ENCODE peak calls at places on chromosomes 12 and 14, in five cellular contexts. One of them, this sample, is unnamed.

GRCh38 chr12:11795192-11795909 is 145.9 kb downstream of the ETV6 start:
- DNase-seq in heart left ventricle: no peak
- DNase-seq in right atrium auricular region: no peak
- DNase-seq in endothelial cell of umbilical vein: no peak
- DNase-seq in mammary epithelial cell: no peak
- DNase-seq in this sample: no peak

GRCh38 chr12:46107591-46107990 is 117.2 kb upstream of the SCAF11 start:
- DNase-seq in heart left ventricle: no peak
- DNase-seq in right atrium auricular region: no peak
- DNase-seq in endothelial cell of umbilical vein: no peak
- DNase-seq in mammary epithelial cell: peak; percentile 51
- DNase-seq in this sample: no peak

GRCh38 chr12:116202940-116203339 is 74.6 kb downstream of the MED13L start:
- DNase-seq in heart left ventricle: no peak
- DNase-seq in right atrium auricular region: no peak
- DNase-seq in endothelial cell of umbilical vein: no peak
- DNase-seq in mammary epithelial cell: no peak
- DNase-seq in this sample: no peak

GRCh38 chr12:69608114-69608513 is 2.6 kb downstream of the LRRC10 start:
- DNase-seq in heart left ventricle: no peak
- DNase-seq in right atrium auricular region: no peak
- DNase-seq in endothelial cell of umbilical vein: no peak
- DNase-seq in mammary epithelial cell: no peak
- DNase-seq in this sample: no peak

GRCh38 chr12:69916541-69917270 is 91.7 kb downstream of the MYRFL start:
- DNase-seq in heart left ventricle: no peak
- DNase-seq in right atrium auricular region: no peak
- DNase-seq in endothelial cell of umbilical vein: no peak
- DNase-seq in mammary epithelial cell: no peak
- DNase-seq in this sample: no peak

GRCh38 chr14:94041551-94042346 is 15.6 kb downstream of the OTUB2 start:
- DNase-seq in heart left ventricle: peak; percentile 36
- DNase-seq in right atrium auricular region: no peak
- DNase-seq in endothelial cell of umbilical vein: no peak
- DNase-seq in mammary epithelial cell: no peak
- DNase-seq in this sample: no peak

GRCh38 chr12:6532927-6533652 is 1.2 kb upstream of the GAPDH start:
- DNase-seq in heart left ventricle: peak; percentile 73
- DNase-seq in right atrium auricular region: peak; percentile 79
- DNase-seq in endothelial cell of umbilical vein: no peak
- DNase-seq in mammary epithelial cell: peak; percentile 87
- DNase-seq in this sample: peak; percentile 94

GRCh38 chr12:104604070-104604994 is 147.6 kb downstream of the CHST11 start:
- DNase-seq in heart left ventricle: peak; percentile 67
- DNase-seq in right atrium auricular region: peak; percentile 88
- DNase-seq in endothelial cell of umbilical vein: peak; percentile 98
- DNase-seq in mammary epithelial cell: peak; percentile 94
- DNase-seq in this sample: no peak

GRCh38 chr12:106328735-106329134 is 26.2 kb downstream of the TCP11L2 start:
- DNase-seq in heart left ventricle: no peak
- DNase-seq in right atrium auricular region: no peak
- DNase-seq in endothelial cell of umbilical vein: no peak
- DNase-seq in mammary epithelial cell: no peak
- DNase-seq in this sample: no peak

GRCh38 chr12:130764475-130765185 is 48.5 kb upstream of the RIMBP2 start:
- DNase-seq in heart left ventricle: no peak
- DNase-seq in right atrium auricular region: no peak
- DNase-seq in endothelial cell of umbilical vein: peak; percentile 15
- DNase-seq in mammary epithelial cell: peak; percentile 14
- DNase-seq in this sample: no peak

GRCh38 chr12:130139971-130140547 is 22.2 kb upstream of the FZD10 start:
- DNase-seq in heart left ventricle: no peak
- DNase-seq in right atrium auricular region: no peak
- DNase-seq in endothelial cell of umbilical vein: no peak
- DNase-seq in mammary epithelial cell: no peak
- DNase-seq in this sample: no peak

GRCh38 chr12:120640840-120641833 is 711 bp downstream of the CABP1 start:
- DNase-seq in heart left ventricle: peak; percentile 48
- DNase-seq in right atrium auricular region: no peak
- DNase-seq in endothelial cell of umbilical vein: peak; percentile 46
- DNase-seq in mammary epithelial cell: peak; percentile 62
- DNase-seq in this sample: no peak
- H3K27me3 ChIP-seq in heart left ventricle: peaks cover 58% of the 10 kb centered on the region
- H3K27me3 ChIP-seq in right atrium auricular region: no peaks in the 10 kb centered on the region
- H3K27me3 ChIP-seq in endothelial cell of umbilical vein: peaks cover 46% of the 10 kb centered on the region
- H3K27me3 ChIP-seq in mammary epithelial cell: peaks cover 12% of the 10 kb centered on the region
- H3K27me3 ChIP-seq in this sample: peaks cover 28% of the 10 kb centered on the region

DNA sequence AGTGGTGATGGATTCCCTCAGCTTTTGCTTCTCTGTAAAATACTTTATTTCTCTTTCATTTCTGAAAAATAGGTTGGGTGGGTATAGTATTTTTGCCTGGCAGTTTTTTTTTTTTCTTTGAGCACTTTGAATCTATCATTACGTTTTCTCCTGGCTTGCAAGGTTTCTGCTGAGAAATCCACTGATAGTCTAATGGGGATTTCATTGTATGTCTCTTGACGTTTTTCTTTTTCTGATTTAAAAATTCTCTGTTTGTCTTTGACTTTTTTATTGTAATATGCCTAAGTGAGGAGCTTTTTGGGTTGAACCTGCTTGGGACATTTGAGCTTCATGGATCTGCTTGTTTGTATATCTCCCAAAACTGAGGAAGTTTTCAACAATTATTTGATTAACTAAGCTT is 606.0 kb downstream of the KCNH5 start:
- DNase-seq in heart left ventricle: no peak
- DNase-seq in right atrium auricular region: no peak
- DNase-seq in endothelial cell of umbilical vein: no peak
- DNase-seq in mammary epithelial cell: no peak
- DNase-seq in this sample: no peak
- H3K27me3 ChIP-seq in heart left ventricle: no peaks in the 10 kb centered on the region
- H3K27me3 ChIP-seq in right atrium auricular region: no peaks in the 10 kb centered on the region
- H3K27me3 ChIP-seq in endothelial cell of umbilical vein: no peaks in the 10 kb centered on the region
- H3K27me3 ChIP-seq in mammary epithelial cell: no peaks in the 10 kb centered on the region
- H3K27me3 ChIP-seq in this sample: no peaks in the 10 kb centered on the region

GRCh38 chr14:36580856-36581831 is 1.3 kb downstream of the NKX2-8 start:
- DNase-seq in heart left ventricle: no peak
- DNase-seq in right atrium auricular region: no peak
- DNase-seq in endothelial cell of umbilical vein: peak; percentile 22
- DNase-seq in mammary epithelial cell: peak; percentile 80
- DNase-seq in this sample: no peak
- H3K27me3 ChIP-seq in heart left ventricle: peaks cover 100% of the 10 kb centered on the region
- H3K27me3 ChIP-seq in right atrium auricular region: peaks cover 3% of the 10 kb centered on the region
- H3K27me3 ChIP-seq in endothelial cell of umbilical vein: peaks cover 83% of the 10 kb centered on the region
- H3K27me3 ChIP-seq in mammary epithelial cell: peaks cover 24% of the 10 kb centered on the region
- H3K27me3 ChIP-seq in this sample: peaks cover 44% of the 10 kb centered on the region

DNA sequence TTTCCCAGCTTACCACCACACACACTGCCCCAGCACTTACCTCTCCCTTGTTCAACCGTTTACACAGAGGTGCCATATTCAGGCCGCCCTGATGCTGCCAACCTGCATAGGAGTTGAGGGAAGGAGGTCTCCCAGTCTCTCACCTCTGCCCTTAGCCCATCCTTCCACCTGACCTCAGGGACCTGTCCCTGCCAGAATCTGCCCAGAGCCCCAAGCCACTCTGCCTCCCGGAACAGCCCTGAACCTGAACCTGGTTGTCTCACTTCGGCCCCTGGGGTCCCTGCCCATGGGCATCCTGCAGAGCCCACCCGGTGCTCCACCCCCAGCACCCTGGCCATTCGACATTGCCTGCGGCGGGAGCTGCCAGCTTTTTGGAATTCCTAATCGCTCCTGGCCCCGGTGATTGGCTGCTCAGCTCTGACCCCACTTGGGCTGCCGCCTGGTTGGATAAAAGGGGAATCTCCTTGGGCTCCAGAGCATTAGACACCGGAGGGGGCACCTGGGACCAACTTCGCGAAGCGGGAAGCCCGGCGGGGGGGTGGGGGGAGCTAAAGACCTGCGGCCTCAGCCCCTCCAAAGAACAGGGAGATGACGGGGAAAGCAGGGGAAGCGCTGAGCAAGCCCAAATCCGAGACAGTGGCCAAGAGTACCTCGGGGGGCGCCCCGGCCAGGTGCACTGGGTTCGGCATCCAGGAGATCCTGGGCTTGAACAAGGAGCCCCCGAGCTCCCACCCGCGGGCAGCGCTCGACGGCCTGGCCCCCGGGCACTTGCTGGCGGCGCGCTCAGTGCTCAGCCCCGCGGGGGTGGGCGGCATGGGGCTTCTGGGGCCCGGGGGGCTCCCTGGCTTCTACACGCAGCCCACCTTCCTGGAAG is at the start of gene VSX2:
- DNase-seq in heart left ventricle: no peak
- DNase-seq in right atrium auricular region: no peak
- DNase-seq in endothelial cell of umbilical vein: no peak
- DNase-seq in mammary epithelial cell: no peak
- DNase-seq in this sample: no peak
- H3K27me3 ChIP-seq in heart left ventricle: peaks cover 77% of the 10 kb centered on the region
- H3K27me3 ChIP-seq in right atrium auricular region: peaks cover 37% of the 10 kb centered on the region
- H3K27me3 ChIP-seq in endothelial cell of umbilical vein: peaks cover 76% of the 10 kb centered on the region
- H3K27me3 ChIP-seq in mammary epithelial cell: peaks cover 58% of the 10 kb centered on the region
- H3K27me3 ChIP-seq in this sample: peaks cover 18% of the 10 kb centered on the region

This sample was measured in esophagus muscularis mucosa.